ENCODE peak calls at places on chromosomes 2 and 18, in nine cellular contexts. B, L, T, U, P, S, C, D and N are unnamed samples.

GRCh38 chr2:64063924-64064331 is 44.7 kb upstream of the VPS54 start:
- DNase-seq in C (no peak), U (no peak), T (no peak), P (no peak), B (peak), L (peak), S (no peak), D (peak), N (no peak)

GRCh38 chr2:26169681-26170414 is 3.0 kb upstream of the GAREM2 start:
- DNase-seq in T (no peak), P (no peak), B (no peak), S (no peak), L (no peak), C (no peak), U (no peak), D (no peak), N (no peak)

GRCh38 chr2:136305517-136306192 is 187.7 kb upstream of the CXCR4 start:
- DNase-seq in P (no peak), B (no peak), S (peak), L (no peak), T (peak), C (no peak), U (peak), D (no peak), N (no peak)

GRCh38 chr2:218780851-218781690 is 876 bp upstream of the CYP27A1 start:
- DNase-seq in L (peak), P (no peak), B (no peak), S (no peak), U (no peak), C (no peak), T (no peak), D (no peak), N (no peak)

GRCh38 chr2:94873362-94874276 is 2.4 kb downstream of the TEKT4 start:
- DNase-seq in L (no peak), P (no peak), C (no peak), S (no peak), T (no peak), B (no peak), D (no peak), U (no peak), N (no peak)

GRCh38 chr2:210660-211059 is 53.2 kb downstream of the SH3YL1 start:
- DNase-seq in P (no peak), T (no peak), S (no peak), L (no peak), C (no peak), B (no peak), U (no peak), D (no peak), N (no peak)

GRCh38 chr2:9803023-9803805 is 40.1 kb upstream of the TAF1B start:
- DNase-seq in L (peak), D (no peak), U (no peak), C (no peak), T (no peak), S (no peak), B (no peak), P (peak), N (no peak)

GRCh38 chr2:69619725-69620124 is 23.8 kb downstream of the AAK1 start:
- DNase-seq in T (peak), L (no peak), B (no peak), P (peak), S (no peak), U (no peak), C (no peak), D (peak), N (no peak)

GRCh38 chr18:76265375-76266225 is 229.4 kb downstream of the ZNF516 start:
- DNase-seq in B (no peak), D (peak), T (no peak), P (no peak), L (peak), C (no peak), U (no peak), S (no peak), N (no peak)

GRCh38 chr2:233418761-233419625 is 64.7 kb downstream of the DGKD start:
- DNase-seq in B (no peak), S (no peak), C (peak), L (peak), P (peak), U (peak), T (no peak), D (peak), N (no peak)

GRCh38 chr2:200378652-200379290 is 72.3 kb downstream of the SPATS2L start:
- DNase-seq in P (no peak), C (no peak), B (no peak), U (no peak), T (no peak), L (peak), S (no peak), D (peak), N (no peak)